ENCODE peak calls at places on chromosomes 4 and X, in five cellular contexts. One of them, this sample, is unnamed.

GRCh38 chr4:25813705-25814104 is 49.1 kb downstream of the SEL1L3 start:
- DNase-seq in uterus: no peak
- DNase-seq in AG08395: peak; percentile 73
- DNase-seq in activated CD8-positive, alpha-beta memory T cell treated with anti-CD3 and anti-CD28 coated beads, Interleukin-2, amount 50 U/mL, for 48 hours: no peak
- DNase-seq in GM23248: peak; percentile 86
- DNase-seq in this sample: peak; percentile 39

GRCh38 chr4:98706200-98706813 is 47.9 kb upstream of the TSPAN5 start:
- DNase-seq in GM23248: no peak
- DNase-seq in activated CD8-positive, alpha-beta memory T cell treated with anti-CD3 and anti-CD28 coated beads, Interleukin-2, amount 50 U/mL, for 48 hours: no peak
- DNase-seq in uterus: no peak
- DNase-seq in AG08395: no peak
- DNase-seq in this sample: no peak

GRCh38 chrX:130174051-130174704 is 2.4 kb downstream of the RAB33A start:
- DNase-seq in AG08395: peak; percentile 82
- DNase-seq in uterus: peak; percentile 41
- DNase-seq in GM23248: peak; percentile 83
- DNase-seq in activated CD8-positive, alpha-beta memory T cell treated with anti-CD3 and anti-CD28 coated beads, Interleukin-2, amount 50 U/mL, for 48 hours: no peak
- DNase-seq in this sample: peak; percentile 41

GRCh38 chrX:63657821-63658220 is 127.2 kb downstream of the ARHGEF9 start:
- DNase-seq in uterus: peak; percentile 45
- DNase-seq in activated CD8-positive, alpha-beta memory T cell treated with anti-CD3 and anti-CD28 coated beads, Interleukin-2, amount 50 U/mL, for 48 hours: no peak
- DNase-seq in AG08395: peak; percentile 60
- DNase-seq in GM23248: peak; percentile 76
- DNase-seq in this sample: peak; percentile 12

GRCh38 chrX:1477801-1478458 is 25.2 kb upstream of the ASMTL start:
- DNase-seq in uterus: no peak
- DNase-seq in AG08395: no peak
- DNase-seq in GM23248: no peak
- DNase-seq in activated CD8-positive, alpha-beta memory T cell treated with anti-CD3 and anti-CD28 coated beads, Interleukin-2, amount 50 U/mL, for 48 hours: peak; percentile 44
- DNase-seq in this sample: no peak

GRCh38 chrX:41276661-41277506 is 57.1 kb upstream of the DDX3X start:
- DNase-seq in GM23248: no peak
- DNase-seq in AG08395: no peak
- DNase-seq in activated CD8-positive, alpha-beta memory T cell treated with anti-CD3 and anti-CD28 coated beads, Interleukin-2, amount 50 U/mL, for 48 hours: no peak
- DNase-seq in uterus: peak; percentile 15
- DNase-seq in this sample: peak; percentile 2

GRCh38 chr4:112973897-112974296 is 75.6 kb upstream of the ANK2 start:
- DNase-seq in activated CD8-positive, alpha-beta memory T cell treated with anti-CD3 and anti-CD28 coated beads, Interleukin-2, amount 50 U/mL, for 48 hours: no peak
- DNase-seq in uterus: no peak
- DNase-seq in AG08395: no peak
- DNase-seq in GM23248: no peak
- DNase-seq in this sample: no peak

GRCh38 chrX:152899111-152899873 is 1.4 kb downstream of the ZNF185 start:
- DNase-seq in activated CD8-positive, alpha-beta memory T cell treated with anti-CD3 and anti-CD28 coated beads, Interleukin-2, amount 50 U/mL, for 48 hours: no peak
- DNase-seq in GM23248: no peak
- DNase-seq in AG08395: no peak
- DNase-seq in uterus: no peak
- DNase-seq in this sample: no peak

This sample was measured in dermis blood vessel endothelial cell.